ENCODE peak calls at places on chromosome 4, in six cellular contexts. X, M, E, P, W and R are unnamed samples.
A peak's percentile ranks its signal among the peaks of the same experiment; 100 is the strongest.

GRCh38 chr4:188372856-188373255 is 233.6 kb downstream of the TRIML1 start:
- DNase-seq in X (no peak), M (no peak), E (no peak), P (no peak), W (no peak), R (peak; percentile 32)

GRCh38 chr4:124872659-124873058 is 160.1 kb upstream of the ANKRD50 start:
- DNase-seq in X (no peak), M (no peak), E (no peak), P (no peak), W (no peak), R (no peak)

GRCh38 chr4:13171292-13172057 is 312.7 kb downstream of the RAB28 start:
- DNase-seq in X (no peak), M (no peak), E (no peak), P (no peak), W (no peak), R (no peak)

GRCh38 chr4:244471-244870 is 60.8 kb downstream of the ZNF732 start:
- DNase-seq in X (no peak), M (peak; percentile 32), E (no peak), P (peak; percentile 30), W (peak; percentile 5), R (peak; percentile 13)

GRCh38 chr4:132275583-132276121 is 873.4 kb upstream of the PCDH10 start:
- DNase-seq in X (no peak), M (no peak), E (no peak), P (no peak), W (no peak), R (no peak)

GRCh38 chr4:99809326-99809725 is 7.3 kb upstream of the DAPP1 start:
- DNase-seq in X (no peak), M (no peak), E (no peak), P (no peak), W (no peak), R (no peak)

GRCh38 chr4:182883351-182883750 is 33.8 kb downstream of the DCTD start:
- DNase-seq in X (no peak), M (no peak), E (no peak), P (no peak), W (no peak), R (no peak)

GRCh38 chr4:143386812-143387211 is 50.1 kb downstream of the GAB1 start:
- DNase-seq in X (no peak), M (no peak), E (no peak), P (no peak), W (no peak), R (no peak)

GRCh38 chr4:35771571-35771970 is 472.7 kb downstream of the ARAP2 start:
- DNase-seq in X (no peak), M (no peak), E (no peak), P (no peak), W (peak; percentile 11), R (no peak)

GRCh38 chr4:140130677-140131076 is 23.3 kb downstream of the MAML3 start:
- DNase-seq in X (no peak), M (no peak), E (no peak), P (no peak), W (peak; percentile 74), R (peak; percentile 83)

GRCh38 chr4:141375855-141376254 is 155.2 kb downstream of the ZNF330 start:
- DNase-seq in X (no peak), M (no peak), E (peak; percentile 72), P (peak; percentile 67), W (peak; percentile 81), R (peak; percentile 79)

GRCh38 chr4:112183252-112183651 is 38.0 kb downstream of the FAM241A start:
- DNase-seq in X (no peak), M (no peak), E (no peak), P (no peak), W (no peak), R (peak; percentile 41)

GRCh38 chr4:26048962-26049361 is 134.9 kb downstream of the SMIM20 start:
- DNase-seq in X (no peak), M (no peak), E (no peak), P (no peak), W (peak; percentile 16), R (no peak)

GRCh38 chr4:5750052-5750950 is 39.3 kb downstream of the EVC start:
- DNase-seq in X (no peak), M (no peak), E (peak; percentile 86), P (no peak), W (peak; percentile 77), R (peak; percentile 89)

GRCh38 chr4:1409079-1409805 is 3.0 kb upstream of the NKX1-1 start:
- DNase-seq in X (no peak), M (no peak), E (no peak), P (no peak), W (no peak), R (no peak)

GRCh38 chr4:38621004-38621684 is 42.9 kb upstream of the KLF3 start:
- DNase-seq in X (no peak), M (peak; percentile 89), E (no peak), P (no peak), W (no peak), R (peak; percentile 69)

GRCh38 chr4:6687947-6688878 is 5.5 kb upstream of the S100P start:
- DNase-seq in X (no peak), M (no peak), E (no peak), P (no peak), W (no peak), R (no peak)

GRCh38 chr4:138761638-138762205 is 253.9 kb upstream of the NOCT start:
- DNase-seq in X (no peak), M (no peak), E (no peak), P (no peak), W (no peak), R (no peak)

GRCh38 chr4:98517444-98518021 is 140.9 kb downstream of the TSPAN5 start:
- DNase-seq in X (no peak), M (no peak), E (no peak), P (no peak), W (no peak), R (peak; percentile 23)

GRCh38 chr4:81688085-81688484 is 216.4 kb upstream of the RASGEF1B start:
- DNase-seq in X (no peak), M (no peak), E (no peak), P (no peak), W (no peak), R (peak; percentile 41)

GRCh38 chr4:140152760-140153418 is 1.1 kb downstream of the MAML3 start:
- DNase-seq in X (peak; percentile 62), M (peak; percentile 49), E (no peak), P (peak; percentile 61), W (peak; percentile 61), R (peak; percentile 52)

GRCh38 chr4:150656882-150657281 is 74.9 kb downstream of the MAB21L2 start:
- DNase-seq in X (no peak), M (no peak), E (no peak), P (no peak), W (no peak), R (no peak)

GRCh38 chr4:25233737-25234389 is at the start of gene PI4K2B:
- DNase-seq in X (peak; percentile 90), M (peak; percentile 75), E (no peak), P (peak; percentile 92), W (peak; percentile 79), R (peak; percentile 86)

GRCh38 chr4:1168291-1169031 is 3.9 kb downstream of the SPON2 start:
- DNase-seq in X (no peak), M (no peak), E (no peak), P (no peak), W (no peak), R (no peak)

GRCh38 chr4:103018391-103019318 is 850 bp downstream of the SLC9B1 start:
- DNase-seq in X (no peak), M (no peak), E (no peak), P (no peak), W (no peak), R (peak; percentile 70)

GRCh38 chr4:41256131-41256739 is 493 bp upstream of the UCHL1 start:
- DNase-seq in X (no peak), M (no peak), E (peak; percentile 14), P (no peak), W (peak; percentile 61), R (peak; percentile 40)

GRCh38 chr4:67542076-67542475 is 3.2 kb downstream of the CENPC start:
- DNase-seq in X (no peak), M (no peak), E (no peak), P (no peak), W (no peak), R (no peak)

GRCh38 chr4:160403066-160403465 is 1300.2 kb downstream of the RAPGEF2 start:
- DNase-seq in X (no peak), M (no peak), E (no peak), P (no peak), W (no peak), R (no peak)

GRCh38 chr4:138938371-138938699 is 77.2 kb upstream of the NOCT start:
- DNase-seq in X (no peak), M (no peak), E (no peak), P (no peak), W (peak; percentile 55), R (peak; percentile 64)

DNA sequence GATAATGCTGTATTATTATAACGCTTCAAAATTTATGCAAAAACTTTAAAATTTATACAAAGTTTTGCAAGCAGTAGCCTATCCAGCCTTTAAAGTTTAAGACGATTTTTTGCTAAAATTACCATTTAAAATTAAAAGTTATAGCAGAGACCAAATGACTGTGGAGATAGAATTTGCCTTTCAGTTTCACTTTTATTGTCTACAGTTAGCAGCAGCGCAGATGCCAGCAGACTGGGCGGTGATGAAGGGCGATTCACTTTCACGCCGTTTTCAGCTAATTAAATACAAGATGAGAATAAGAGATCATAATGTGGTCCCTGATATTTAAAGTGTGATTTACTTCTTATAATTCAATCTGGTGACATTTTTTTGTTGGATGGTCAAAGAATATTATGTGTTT is 1381.5 kb upstream of the ADGRL3 start:
- DNase-seq in X (no peak), M (no peak), E (no peak), P (no peak), W (peak; percentile 48), R (no peak)
- H3K4me3 ChIP-seq in X (no peak overlapping the region), M (no peak overlapping the region), E (no peak overlapping the region), P (no peak overlapping the region), W (peak overlapping the region; percentile 37), R (no peak overlapping the region)

GRCh38 chr4:118954246-118954645 is 65.6 kb downstream of the SYNPO2 start:
- DNase-seq in X (no peak), M (no peak), E (no peak), P (no peak), W (peak; percentile 53), R (peak; percentile 70)
- TF ChIP-seq CTCF in X (peak; percentile 8), M (no peak), E (peak; percentile 28), P (peak; percentile 64), W (peak; percentile 44), R (peak; percentile 53)

GRCh38 chr4:75046641-75047040 is 113.7 kb downstream of the PARM1 start:
- DNase-seq in X (no peak), M (no peak), E (no peak), P (no peak), W (no peak), R (no peak)

GRCh38 chr4:75051431-75051830 is 118.5 kb downstream of the PARM1 start:
- DNase-seq in X (no peak), M (no peak), E (no peak), P (no peak), W (no peak), R (no peak)

GRCh38 chr4:75046226-75046625 is 113.3 kb downstream of the PARM1 start:
- DNase-seq in X (no peak), M (no peak), E (no peak), P (no peak), W (no peak), R (no peak)

GRCh38 chr4:75042601-75043208 is 109.8 kb downstream of the PARM1 start:
- DNase-seq in X (no peak), M (no peak), E (no peak), P (no peak), W (no peak), R (no peak)

GRCh38 chr4:75048208-75048879 is 115.4 kb downstream of the PARM1 start:
- DNase-seq in X (no peak), M (no peak), E (no peak), P (no peak), W (no peak), R (no peak)
- H3K4me3 ChIP-seq in X (no peak overlapping the region), M (no peak overlapping the region), E (no peak overlapping the region), P (no peak overlapping the region), W (no peak overlapping the region), R (no peak overlapping the region)

GRCh38 chr4:176210101-176210500 is 14.7 kb upstream of the SPATA4 start:
- DNase-seq in X (no peak), M (no peak), E (no peak), P (no peak), W (no peak), R (no peak)
- TF ChIP-seq CTCF in X (no peak), M (no peak), E (no peak), P (no peak), W (no peak), R (no peak)